ENCODE peak calls at places on chromosomes 6 and 20, in nine cellular contexts. D is neuronal stem cell, K is ovary, V is HCT116, T is lung, Z is OCI-LY7, C is lower lobe of right lung, W is GM23248, L is PC-3. A is an unnamed sample.

GRCh38 chr20:52889225-52889624 is 82.9 kb upstream of the TSHZ2 start:
- DNase-seq in D (no peak), K (no peak), V (no peak), T (no peak), Z (no peak), C (no peak), W (peak; percentile 84), L (peak; percentile 24), A (no peak)

GRCh38 chr20:50032955-50033666 is 50.3 kb downstream of the SNAI1 start:
- DNase-seq in D (no peak), K (no peak), V (no peak), T (no peak), Z (no peak), C (no peak), W (no peak), L (peak; percentile 38), A (no peak)

GRCh38 chr20:49811825-49812462 is 684 bp upstream of the SLC9A8 start:
- DNase-seq in D (peak; percentile 11), K (no peak), V (no peak), T (no peak), Z (no peak), C (no peak), W (peak; percentile 71), L (no peak), A (no peak)

GRCh38 chr20:13148402-13148801 is 72.7 kb upstream of the ISM1 start:
- DNase-seq in D (no peak), K (no peak), V (no peak), T (no peak), Z (no peak), C (no peak), W (no peak), L (no peak), A (no peak)

GRCh38 chr20:23039136-23039875 is 4.2 kb downstream of the SSTR4 start:
- DNase-seq in D (no peak), K (no peak), V (no peak), T (no peak), Z (no peak), C (no peak), W (no peak), L (no peak), A (no peak)

GRCh38 chr6:72824833-72825232 is 203.0 kb downstream of the KCNQ5 start:
- DNase-seq in D (no peak), K (no peak), V (no peak), T (no peak), Z (no peak), C (no peak), W (no peak), L (no peak), A (no peak)

GRCh38 chr6:37170273-37171140 is 555 bp downstream of the PIM1 start:
- DNase-seq in D (peak; percentile 62), K (peak; percentile 69), V (no peak), T (peak; percentile 49), Z (peak; percentile 74), C (peak; percentile 80), W (peak; percentile 75), L (peak; percentile 44), A (no peak)

GRCh38 chr6:36786055-36786675 is 53.1 kb downstream of the CPNE5 start:
- DNase-seq in D (no peak), K (no peak), V (no peak), T (no peak), Z (no peak), C (no peak), W (no peak), L (no peak), A (no peak)

GRCh38 chr20:36614781-36615557 is 9.4 kb downstream of the RAB5IF start:
- DNase-seq in D (no peak), K (no peak), V (no peak), T (no peak), Z (no peak), C (no peak), W (peak; percentile 11), L (no peak), A (no peak)

GRCh38 chr20:63217706-63218105 is 1.8 kb upstream of the YTHDF1 start:
- DNase-seq in D (no peak), K (peak; percentile 44), V (no peak), T (no peak), Z (no peak), C (no peak), W (no peak), L (no peak), A (no peak)

GRCh38 chr20:63214514-63214913 is 1.4 kb downstream of the YTHDF1 start:
- DNase-seq in D (no peak), K (no peak), V (no peak), T (no peak), Z (no peak), C (no peak), W (no peak), L (no peak), A (no peak)

GRCh38 chr20:63216849-63217471 is 1.0 kb upstream of the YTHDF1 start:
- DNase-seq in D (no peak), K (no peak), V (no peak), T (no peak), Z (no peak), C (no peak), W (no peak), L (peak; percentile 14), A (no peak)

GRCh38 chr20:63216041-63216848 is at the start of gene YTHDF1:
- DNase-seq in D (peak; percentile 93), K (peak; percentile 97), V (peak; percentile 84), T (peak; percentile 97), Z (peak; percentile 98), C (peak; percentile 99), W (peak; percentile 98), L (peak; percentile 97), A (peak; percentile 80)

GRCh38 chr20:63215101-63216040 is 560 bp downstream of the YTHDF1 start:
- DNase-seq in D (no peak), K (peak; percentile 51), V (no peak), T (no peak), Z (peak; percentile 37), C (no peak), W (peak; percentile 80), L (peak; percentile 53), A (no peak)
- H3K27ac ChIP-seq in D (no peak overlapping the region), K (no peak overlapping the region), V (peak overlapping the region; percentile 87), T (peak overlapping the region; percentile 73), Z (peak overlapping the region; percentile 62), C (peak overlapping the region; percentile 84), W (peak overlapping the region; percentile 34), L (peak overlapping the region; percentile 31), A (no peak overlapping the region)

GRCh38 chr6:159094444-159095252 is 49.9 kb upstream of the TAGAP start:
- DNase-seq in D (no peak), K (no peak), V (no peak), T (no peak), Z (peak; percentile 96), C (no peak), W (no peak), L (no peak), A (no peak)

GRCh38 chr6:159095561-159096095 is 50.8 kb upstream of the TAGAP start:
- DNase-seq in D (no peak), K (no peak), V (no peak), T (no peak), Z (peak; percentile 49), C (no peak), W (no peak), L (no peak), A (no peak)

GRCh38 chr6:159099311-159099710 is 54.5 kb upstream of the TAGAP start:
- DNase-seq in D (no peak), K (no peak), V (no peak), T (no peak), Z (no peak), C (no peak), W (no peak), L (no peak), A (no peak)

GRCh38 chr6:159098636-159099106 is 53.9 kb upstream of the TAGAP start:
- DNase-seq in D (no peak), K (no peak), V (no peak), T (no peak), Z (peak; percentile 64), C (no peak), W (no peak), L (no peak), A (no peak)

GRCh38 chr6:159097256-159097655 is 52.5 kb upstream of the TAGAP start:
- DNase-seq in D (no peak), K (no peak), V (no peak), T (no peak), Z (no peak), C (no peak), W (no peak), L (no peak), A (no peak)
- H3K4me1 ChIP-seq in D (no peaks in the 10 kb centered on the region), K (no peaks in the 10 kb centered on the region), V (no peaks in the 10 kb centered on the region), T (peaks cover 2% of the 10 kb centered on the region), Z (peaks cover 87% of the 10 kb centered on the region), C (peaks cover 12% of the 10 kb centered on the region), W (no peaks in the 10 kb centered on the region), L (no peaks in the 10 kb centered on the region), A (no peaks in the 10 kb centered on the region)

GRCh38 chr20:41309817-41310216 is 7.7 kb downstream of the ZHX3 start:
- DNase-seq in D (no peak), K (no peak), V (no peak), T (no peak), Z (no peak), C (no peak), W (peak; percentile 74), L (peak; percentile 50), A (no peak)
- H3K27ac ChIP-seq in D (no peak overlapping the region), K (no peak overlapping the region), V (no peak overlapping the region), T (peak overlapping the region; percentile 50), Z (no peak overlapping the region), C (peak overlapping the region; percentile 78), W (peak overlapping the region; percentile 89), L (no peak overlapping the region), A (no peak overlapping the region)

GRCh38 chr20:54162378-54162777 is 11.4 kb downstream of the CYP24A1 start:
- DNase-seq in D (no peak), K (no peak), V (no peak), T (no peak), Z (no peak), C (no peak), W (no peak), L (no peak), A (no peak)
- H3K4me1 ChIP-seq in D (no peaks in the 10 kb centered on the region), K (no peaks in the 10 kb centered on the region), V (peaks cover 18% of the 10 kb centered on the region), T (peaks cover 1% of the 10 kb centered on the region), Z (no peaks in the 10 kb centered on the region), C (no peaks in the 10 kb centered on the region), W (no peaks in the 10 kb centered on the region), L (peaks cover 18% of the 10 kb centered on the region), A (no peaks in the 10 kb centered on the region)

A was measured in iPS DF 6.9.